ENCODE peak calls at places on chromosomes 13 and 19, in seven cellular contexts. W, Q, E, P, A, C and D are unnamed samples.
A peak's percentile ranks its signal among the peaks of the same experiment; 100 is the strongest.

GRCh38 chr19:34475026-34475974 is 6.3 kb upstream of the WTIP start:
- DNase-seq in W (no peak), Q (no peak), E (no peak), P (no peak), A (no peak), C (no peak), D (no peak)

GRCh38 chr19:4597975-4598671 is 38.6 kb upstream of the SEMA6B start:
- DNase-seq in W (peak; percentile 91), Q (peak; percentile 34), E (no peak), P (peak; percentile 86), A (no peak), C (peak; percentile 40), D (no peak)

GRCh38 chr19:16216744-16217670 is 19.3 kb downstream of the AP1M1 start:
- DNase-seq in W (no peak), Q (no peak), E (no peak), P (peak; percentile 7), A (no peak), C (no peak), D (no peak)

GRCh38 chr19:15304140-15304705 is 28.1 kb downstream of the BRD4 start:
- DNase-seq in W (no peak), Q (no peak), E (peak; percentile 58), P (peak; percentile 62), A (peak; percentile 46), C (no peak), D (no peak)

GRCh38 chr19:42431486-42431885 is 4.3 kb upstream of the LIPE start:
- DNase-seq in W (no peak), Q (no peak), E (no peak), P (no peak), A (no peak), C (no peak), D (no peak)

GRCh38 chr13:29991343-29991742 is 140.9 kb upstream of the UBL3 start:
- DNase-seq in W (no peak), Q (no peak), E (no peak), P (no peak), A (no peak), C (no peak), D (no peak)

GRCh38 chr19:42098781-42099180 is 22.8 kb downstream of the ZNF574 start:
- DNase-seq in W (no peak), Q (no peak), E (no peak), P (no peak), A (no peak), C (no peak), D (no peak)

GRCh38 chr13:98470920-98471319 is 106.0 kb downstream of the STK24 start:
- DNase-seq in W (no peak), Q (no peak), E (no peak), P (no peak), A (peak; percentile 37), C (no peak), D (no peak)

GRCh38 chr19:56141416-56141992 is 417 bp downstream of the ZNF444 start:
- DNase-seq in W (peak; percentile 60), Q (no peak), E (no peak), P (no peak), A (no peak), C (peak; percentile 29), D (no peak)

GRCh38 chr13:113938716-113939115 is 35.2 kb downstream of the C13orf46 start:
- DNase-seq in W (no peak), Q (no peak), E (no peak), P (peak; percentile 23), A (no peak), C (no peak), D (no peak)

GRCh38 chr19:46426506-46427162 is 2.1 kb downstream of the PNMA8C start:
- DNase-seq in W (peak; percentile 91), Q (peak; percentile 55), E (peak; percentile 71), P (peak; percentile 94), A (no peak), C (peak; percentile 46), D (no peak)

GRCh38 chr19:7494416-7495098 is 5.7 kb upstream of the PEX11G start:
- DNase-seq in W (no peak), Q (peak; percentile 32), E (peak; percentile 80), P (peak; percentile 83), A (no peak), C (no peak), D (peak; percentile 53)

GRCh38 chr19:30325657-30326056 is 46.5 kb upstream of the ZNF536 start:
- DNase-seq in W (no peak), Q (no peak), E (no peak), P (no peak), A (peak; percentile 38), C (no peak), D (no peak)

GRCh38 chr13:39888865-39889810 is 233.7 kb downstream of the COG6 start:
- DNase-seq in W (no peak), Q (no peak), E (no peak), P (no peak), A (no peak), C (no peak), D (no peak)

GRCh38 chr19:55137915-55138314 is 11.1 kb downstream of the TNNT1 start:
- DNase-seq in W (no peak), Q (no peak), E (no peak), P (no peak), A (no peak), C (no peak), D (no peak)

GRCh38 chr13:95185851-95186250 is 115.4 kb downstream of the ABCC4 start:
- DNase-seq in W (no peak), Q (no peak), E (no peak), P (no peak), A (no peak), C (no peak), D (no peak)

GRCh38 chr19:56253737-56254136 is 18.8 kb upstream of the EDDM13 start:
- DNase-seq in W (no peak), Q (no peak), E (peak; percentile 48), P (peak; percentile 61), A (no peak), C (no peak), D (peak; percentile 15)

GRCh38 chr13:45851171-45851889 is at the start of gene SIAH3:
- DNase-seq in W (peak; percentile 63), Q (no peak), E (no peak), P (peak; percentile 52), A (no peak), C (no peak), D (peak; percentile 9)

DNA sequence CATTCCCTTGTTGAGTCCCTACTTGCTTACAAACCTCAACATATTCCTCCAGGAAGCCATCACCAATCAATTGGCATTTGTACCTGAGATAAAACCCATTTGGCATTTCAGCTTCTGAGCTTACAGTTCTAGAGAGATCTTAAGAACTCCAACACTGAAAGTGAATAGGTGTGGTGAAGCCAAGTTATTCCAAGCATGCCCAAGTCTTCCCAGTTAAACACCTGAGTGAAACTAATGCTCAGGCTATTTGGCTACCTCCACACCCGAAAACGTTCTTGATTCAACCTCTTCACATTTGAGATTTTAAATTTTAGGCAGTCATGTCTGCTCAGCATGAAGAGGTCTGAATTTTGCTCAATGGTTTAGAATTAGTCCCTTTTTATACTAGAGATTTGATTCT is 2.5 kb upstream of the SCEL start:
- DNase-seq in W (no peak), Q (no peak), E (no peak), P (no peak), A (no peak), C (no peak), D (no peak)
- TF ChIP-seq EP300 in W (no peak), Q (no peak), E (no peak), P (no peak), A (no peak), C (no peak), D (no peak)

DNA sequence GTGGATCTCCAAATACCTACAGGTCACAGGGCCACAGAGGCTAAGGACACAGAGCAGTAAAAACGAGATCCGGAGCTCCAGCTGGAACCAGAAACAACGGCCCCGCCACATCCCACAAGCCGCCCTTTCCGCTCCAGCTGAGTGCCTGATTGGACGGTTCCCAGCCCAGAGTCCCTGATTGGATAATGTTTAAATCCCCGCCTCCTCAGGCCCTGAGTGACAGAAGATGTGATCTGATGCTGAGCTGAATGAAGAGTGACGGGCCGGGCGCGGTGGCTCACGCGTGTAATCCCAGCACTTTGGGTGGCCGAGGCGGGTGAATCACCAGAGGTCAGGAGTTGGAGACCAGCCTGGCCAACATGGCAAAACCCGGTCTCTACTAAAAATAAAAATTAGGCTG is at the start of gene ZNF99:
- DNase-seq in W (no peak), Q (no peak), E (no peak), P (no peak), A (peak; percentile 56), C (no peak), D (peak; percentile 19)
- H3K9me3 ChIP-seq in W (peaks cover 25% of the 10 kb centered on the region), Q (peaks cover 76% of the 10 kb centered on the region), E (peaks cover 85% of the 10 kb centered on the region), P (no peaks in the 10 kb centered on the region), A (no peaks in the 10 kb centered on the region), C (no peaks in the 10 kb centered on the region), D (peaks cover 9% of the 10 kb centered on the region)

DNA sequence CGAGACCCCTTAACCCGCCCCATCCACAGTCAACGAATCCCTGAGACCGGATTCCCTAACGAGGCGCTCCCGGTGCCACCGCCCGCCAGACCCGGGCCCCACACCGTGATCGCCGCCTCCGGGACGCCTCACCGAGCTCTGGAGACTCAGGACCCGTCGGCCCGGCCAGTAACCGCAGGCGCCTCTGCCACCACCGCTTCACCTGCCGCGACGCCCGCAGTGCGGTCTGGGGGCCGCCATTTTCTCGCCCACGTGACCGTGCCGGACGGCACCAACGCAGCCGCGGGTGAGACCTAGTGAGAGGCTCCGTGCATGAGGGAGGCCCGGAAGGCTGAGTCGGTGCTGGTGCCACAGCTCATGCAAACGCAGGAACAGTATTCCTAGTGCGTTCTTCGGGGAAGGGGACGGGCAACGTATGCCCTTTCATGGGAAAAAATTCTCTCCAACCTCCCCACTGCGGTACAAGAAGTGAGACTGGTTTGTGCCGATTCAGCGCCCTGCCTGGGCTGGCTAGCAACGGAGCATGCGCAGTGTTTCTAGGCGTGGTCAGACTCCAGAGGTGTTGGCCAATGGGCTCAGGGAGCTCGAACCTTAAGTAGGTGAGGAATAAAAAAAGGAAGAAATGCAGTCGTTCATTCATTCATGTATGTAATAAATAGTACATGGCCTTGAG is at the start of gene DOHH:
- DNase-seq in W (peak; percentile 96), Q (peak; percentile 96), E (peak; percentile 94), P (peak; percentile 96), A (peak; percentile 96), C (peak; percentile 97), D (peak; percentile 85)
- TF ChIP-seq EP300 in W (no peak), Q (no peak), E (no peak), P (no peak), A (peak; percentile 26), C (no peak), D (peak; percentile 95)

GRCh38 chr13:79560954-79561353 is 80.0 kb downstream of the NDFIP2 start:
- DNase-seq in W (no peak), Q (no peak), E (no peak), P (no peak), A (no peak), C (no peak), D (no peak)
- H3K9me3 ChIP-seq in W (peaks cover 7% of the 10 kb centered on the region), Q (peaks cover 57% of the 10 kb centered on the region), E (peaks cover 5% of the 10 kb centered on the region), P (no peaks in the 10 kb centered on the region), A (peaks cover 7% of the 10 kb centered on the region), C (peaks cover 8% of the 10 kb centered on the region), D (peaks cover 3% of the 10 kb centered on the region)